ENCODE peak calls at places on chromosomes 7 and 10, in seven cellular contexts. J is CD8-positive, alpha-beta memory T cell; M is HepG2; F is psoas muscle; X is IMR-90; A is hepatocyte; P is CD8-positive, alpha-beta T cell. H is an unnamed sample.

GRCh38 chr7:5699951-5700384 is 81.5 kb downstream of the RNF216 start:
- DNase-seq in X (peak; percentile 41), A (no peak), F (no peak), M (no peak), J (peak; percentile 34), P (peak; percentile 70), H (no peak)

GRCh38 chr10:73296946-73297345 is 44.5 kb upstream of the MRPS16 start:
- DNase-seq in J (no peak), F (no peak), X (no peak), A (no peak), P (no peak), M (no peak), H (no peak)

GRCh38 chr10:2508971-2509605 is 558.3 kb upstream of the PFKP start:
- DNase-seq in X (peak; percentile 6), A (peak; percentile 18), P (no peak), F (no peak), J (no peak), M (no peak), H (no peak)

GRCh38 chr10:22230331-22230833 is 12.6 kb upstream of the EBLN1 start:
- DNase-seq in F (no peak), M (no peak), J (no peak), A (peak; percentile 21), P (peak; percentile 29), X (peak; percentile 29), H (no peak)

GRCh38 chr10:44974628-44975431 is 3.8 kb downstream of the DEPP1 start:
- DNase-seq in X (no peak), J (peak; percentile 55), M (peak; percentile 79), F (peak; percentile 87), P (peak; percentile 68), A (peak; percentile 83), H (peak; percentile 71)

GRCh38 chr10:4016214-4016740 is 231.3 kb upstream of the KLF6 start:
- DNase-seq in X (no peak), J (no peak), A (no peak), F (no peak), P (no peak), M (no peak), H (no peak)

GRCh38 chr10:408223-408622 is 273.0 kb downstream of the ZMYND11 start:
- DNase-seq in X (no peak), A (peak; percentile 20), F (no peak), P (no peak), M (no peak), J (no peak), H (no peak)

GRCh38 chr7:11328309-11328708 is 354.6 kb downstream of the PHF14 start:
- DNase-seq in A (peak; percentile 24), J (no peak), P (no peak), F (no peak), M (no peak), X (no peak), H (no peak)

GRCh38 chr10:97858001-97858439 is 8.4 kb downstream of the GOLGA7B start:
- DNase-seq in A (peak; percentile 44), P (no peak), J (no peak), F (no peak), X (no peak), M (no peak), H (no peak)

GRCh38 chr10:126663880-126664279 is 6.6 kb downstream of the C10orf90 start:
- DNase-seq in M (no peak), F (no peak), X (peak; percentile 0), A (no peak), J (no peak), P (no peak), H (no peak)

GRCh38 chr10:33117816-33118215 is 159.8 kb upstream of the ITGB1 start:
- DNase-seq in F (no peak), J (peak; percentile 60), A (no peak), P (peak; percentile 37), X (no peak), M (no peak), H (no peak)

DNA sequence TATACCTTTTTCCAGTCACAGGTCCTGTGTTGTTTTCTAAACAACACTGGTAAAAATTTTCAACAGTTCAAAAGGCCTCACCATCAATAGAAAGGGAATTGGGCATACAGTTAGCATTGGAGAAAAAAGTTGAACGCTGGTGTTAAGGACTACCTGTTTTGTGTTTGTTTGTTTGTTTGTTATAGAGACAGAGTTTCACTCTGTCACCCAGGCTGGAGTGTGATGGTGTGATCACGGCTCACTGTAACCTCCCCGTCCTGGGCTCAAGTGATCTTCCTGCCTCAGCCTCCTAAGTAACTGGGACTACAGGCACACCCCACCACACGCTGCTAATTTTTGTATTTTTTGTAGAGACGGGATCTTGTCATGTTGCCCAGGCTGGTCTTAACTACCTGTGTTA is 306.1 kb downstream of the PRPF18 start:
- DNase-seq in A (no peak), P (no peak), M (no peak), J (no peak), F (no peak), X (no peak), H (no peak)
- H3K27ac ChIP-seq in A (no peak overlapping the region), P (no peak overlapping the region), M (no peak overlapping the region), J (no peak overlapping the region), F (peak overlapping the region; percentile 21), X (no peak overlapping the region), H (no peak overlapping the region)

GRCh38 chr10:29730461-29730860 is 95.7 kb upstream of the SVIL start:
- DNase-seq in P (no peak), F (no peak), A (no peak), M (no peak), X (no peak), J (no peak), H (no peak)
- H3K27ac ChIP-seq in P (no peak overlapping the region), F (peak overlapping the region; percentile 54), A (peak overlapping the region; percentile 23), M (no peak overlapping the region), X (no peak overlapping the region), J (no peak overlapping the region), H (no peak overlapping the region)

DNA sequence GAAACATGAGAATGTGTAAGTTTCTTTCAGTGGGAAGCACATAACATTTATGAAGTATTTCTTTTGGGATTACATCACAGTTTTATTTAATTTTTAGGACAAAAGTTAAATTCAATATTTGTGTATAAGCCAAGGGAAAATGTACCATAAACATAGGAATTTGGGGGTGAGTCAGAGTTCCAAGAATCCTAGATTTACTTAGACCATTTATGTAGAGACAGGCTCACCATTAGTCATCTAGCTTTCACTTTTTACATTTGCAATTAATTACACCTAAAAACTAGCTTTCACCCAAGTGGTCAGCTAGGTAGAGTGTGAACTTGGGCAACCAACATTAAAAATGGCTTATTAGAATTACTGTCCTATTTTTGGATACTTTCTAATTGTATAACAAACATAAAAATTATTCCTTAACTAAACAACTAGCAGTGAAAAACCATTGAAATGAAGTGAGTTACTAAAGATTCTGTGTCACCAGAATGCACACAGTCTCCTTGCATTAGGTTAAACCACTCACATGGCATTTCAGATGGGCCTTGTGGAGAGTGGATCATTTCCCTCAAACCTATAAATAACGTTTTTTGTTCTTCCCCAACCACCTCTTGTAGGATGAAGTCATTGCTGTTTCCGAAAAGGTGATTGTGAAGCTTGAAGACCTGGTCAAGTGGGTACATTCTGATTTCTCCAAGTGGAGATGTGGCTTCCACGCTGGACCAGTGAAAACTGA is 38.2 kb downstream of the ARID5B start:
- DNase-seq in J (no peak), M (no peak), P (no peak), F (no peak), X (peak; percentile 90), A (no peak), H (no peak)
- H3K27ac ChIP-seq in J (no peak overlapping the region), M (no peak overlapping the region), P (no peak overlapping the region), F (peak overlapping the region; percentile 38), X (peak overlapping the region; percentile 97), A (peak overlapping the region; percentile 86), H (no peak overlapping the region)

GRCh38 chr10:30118590-30118989 is 59.2 kb upstream of the JCAD start:
- DNase-seq in P (no peak), X (no peak), J (no peak), A (no peak), M (peak; percentile 4), F (no peak), H (no peak)

GRCh38 chr10:30125484-30125883 is 66.1 kb upstream of the JCAD start:
- DNase-seq in M (no peak), P (no peak), X (no peak), A (no peak), J (no peak), F (no peak), H (no peak)

GRCh38 chr10:30116254-30116573 is 56.8 kb upstream of the JCAD start:
- DNase-seq in M (no peak), X (no peak), J (no peak), A (no peak), P (no peak), F (no peak), H (no peak)

GRCh38 chr10:30124706-30125105 is 65.3 kb upstream of the JCAD start:
- DNase-seq in A (no peak), P (no peak), J (no peak), F (no peak), M (no peak), X (no peak), H (no peak)

GRCh38 chr10:30121401-30121800 is 62.0 kb upstream of the JCAD start:
- DNase-seq in X (no peak), M (no peak), P (no peak), F (no peak), J (no peak), A (no peak), H (no peak)
- H3K27ac ChIP-seq in X (no peak overlapping the region), M (no peak overlapping the region), P (no peak overlapping the region), F (no peak overlapping the region), J (no peak overlapping the region), A (no peak overlapping the region), H (no peak overlapping the region)

H was measured in substantia nigra.